ENCODE peak calls at places on chromosomes 12 and 14, in seven cellular contexts. One of them, this sample, is unnamed.

GRCh38 chr12:53345486-53346195 is 9.5 kb upstream of the SP7 start:
- DNase-seq in mesenchymal stem cell: peak; percentile 56
- DNase-seq in sigmoid colon: peak; percentile 77
- DNase-seq in left ventricle myocardium superior: peak; percentile 70
- DNase-seq in neural crest cell: no peak
- DNase-seq in stimulated activated CD4-positive, alpha-beta T cell treated with anti-CD3 and anti-CD28 coated beads, Interleukin-2, amount 100 ng/mL, for 48 hours: no peak
- DNase-seq in heart right ventricle: peak; percentile 73
- DNase-seq in this sample: no peak

GRCh38 chr14:51592836-51593235 is 58.9 kb upstream of the FRMD6 start:
- DNase-seq in mesenchymal stem cell: no peak
- DNase-seq in sigmoid colon: no peak
- DNase-seq in left ventricle myocardium superior: no peak
- DNase-seq in neural crest cell: no peak
- DNase-seq in stimulated activated CD4-positive, alpha-beta T cell treated with anti-CD3 and anti-CD28 coated beads, Interleukin-2, amount 100 ng/mL, for 48 hours: no peak
- DNase-seq in heart right ventricle: no peak
- DNase-seq in this sample: no peak

GRCh38 chr12:109637996-109638395 is 64.4 kb downstream of the MVK start:
- DNase-seq in mesenchymal stem cell: no peak
- DNase-seq in sigmoid colon: no peak
- DNase-seq in left ventricle myocardium superior: no peak
- DNase-seq in neural crest cell: no peak
- DNase-seq in stimulated activated CD4-positive, alpha-beta T cell treated with anti-CD3 and anti-CD28 coated beads, Interleukin-2, amount 100 ng/mL, for 48 hours: no peak
- DNase-seq in heart right ventricle: no peak
- DNase-seq in this sample: no peak

GRCh38 chr14:23160924-23161522 is 22.4 kb downstream of the SLC7A8 start:
- DNase-seq in mesenchymal stem cell: peak; percentile 86
- DNase-seq in sigmoid colon: no peak
- DNase-seq in left ventricle myocardium superior: peak; percentile 37
- DNase-seq in neural crest cell: no peak
- DNase-seq in stimulated activated CD4-positive, alpha-beta T cell treated with anti-CD3 and anti-CD28 coated beads, Interleukin-2, amount 100 ng/mL, for 48 hours: no peak
- DNase-seq in heart right ventricle: no peak
- DNase-seq in this sample: peak; percentile 66

GRCh38 chr14:88983755-88984154 is 159.3 kb downstream of the TTC8 start:
- DNase-seq in mesenchymal stem cell: peak; percentile 65
- DNase-seq in sigmoid colon: no peak
- DNase-seq in left ventricle myocardium superior: no peak
- DNase-seq in neural crest cell: no peak
- DNase-seq in stimulated activated CD4-positive, alpha-beta T cell treated with anti-CD3 and anti-CD28 coated beads, Interleukin-2, amount 100 ng/mL, for 48 hours: no peak
- DNase-seq in heart right ventricle: no peak
- DNase-seq in this sample: no peak

GRCh38 chr12:104473374-104473983 is 16.7 kb downstream of the CHST11 start:
- DNase-seq in mesenchymal stem cell: no peak
- DNase-seq in sigmoid colon: no peak
- DNase-seq in left ventricle myocardium superior: no peak
- DNase-seq in neural crest cell: no peak
- DNase-seq in stimulated activated CD4-positive, alpha-beta T cell treated with anti-CD3 and anti-CD28 coated beads, Interleukin-2, amount 100 ng/mL, for 48 hours: no peak
- DNase-seq in heart right ventricle: no peak
- DNase-seq in this sample: no peak

GRCh38 chr14:92397140-92397815 is 74.3 kb downstream of the SLC24A4 start:
- DNase-seq in mesenchymal stem cell: peak; percentile 59
- DNase-seq in sigmoid colon: no peak
- DNase-seq in left ventricle myocardium superior: no peak
- DNase-seq in neural crest cell: no peak
- DNase-seq in stimulated activated CD4-positive, alpha-beta T cell treated with anti-CD3 and anti-CD28 coated beads, Interleukin-2, amount 100 ng/mL, for 48 hours: no peak
- DNase-seq in heart right ventricle: no peak
- DNase-seq in this sample: peak; percentile 54

GRCh38 chr14:35332517-35333346 is 40.5 kb downstream of the PSMA6 start:
- DNase-seq in mesenchymal stem cell: peak; percentile 24
- DNase-seq in sigmoid colon: no peak
- DNase-seq in left ventricle myocardium superior: no peak
- DNase-seq in neural crest cell: no peak
- DNase-seq in stimulated activated CD4-positive, alpha-beta T cell treated with anti-CD3 and anti-CD28 coated beads, Interleukin-2, amount 100 ng/mL, for 48 hours: peak; percentile 49
- DNase-seq in heart right ventricle: no peak
- DNase-seq in this sample: no peak

GRCh38 chr14:90336985-90337384 is 5.2 kb upstream of the NRDE2 start:
- DNase-seq in mesenchymal stem cell: no peak
- DNase-seq in sigmoid colon: no peak
- DNase-seq in left ventricle myocardium superior: no peak
- DNase-seq in neural crest cell: no peak
- DNase-seq in stimulated activated CD4-positive, alpha-beta T cell treated with anti-CD3 and anti-CD28 coated beads, Interleukin-2, amount 100 ng/mL, for 48 hours: no peak
- DNase-seq in heart right ventricle: no peak
- DNase-seq in this sample: no peak

GRCh38 chr14:95500772-95501401 is 15.6 kb downstream of the SYNE3 start:
- DNase-seq in mesenchymal stem cell: peak; percentile 89
- DNase-seq in sigmoid colon: no peak
- DNase-seq in left ventricle myocardium superior: peak; percentile 68
- DNase-seq in neural crest cell: no peak
- DNase-seq in stimulated activated CD4-positive, alpha-beta T cell treated with anti-CD3 and anti-CD28 coated beads, Interleukin-2, amount 100 ng/mL, for 48 hours: no peak
- DNase-seq in heart right ventricle: no peak
- DNase-seq in this sample: no peak

This sample was measured in cerebellar cortex.